ENCODE peak calls at places on chromosomes 4 and X, in four cellular contexts. One of them, this sample, is unnamed. For H3K4me1, the result is how much of the 10 kb centered on the place peaks cover.

GRCh38 chr4:174717788-174718187 is 111.3 kb downstream of the GLRA3 start:
- DNase-seq in HCT116: no peak
- DNase-seq in SJSA1: no peak
- DNase-seq in CD4-positive, CD25-positive, alpha-beta regulatory T cell: no peak
- DNase-seq in this sample: no peak

GRCh38 chr4:58247792-58248191 is 1137.6 kb upstream of the IGFBP7 start:
- DNase-seq in CD4-positive, CD25-positive, alpha-beta regulatory T cell: no peak
- DNase-seq in HCT116: no peak
- DNase-seq in SJSA1: no peak
- DNase-seq in this sample: no peak

GRCh38 chrX:154515803-154516654 is at the start of gene FAM3A:
- DNase-seq in HCT116: peak
- DNase-seq in SJSA1: peak
- DNase-seq in CD4-positive, CD25-positive, alpha-beta regulatory T cell: peak
- DNase-seq in this sample: peak

GRCh38 chr4:155665054-155665453 is 1.6 kb upstream of the GUCY1A1 start:
- DNase-seq in CD4-positive, CD25-positive, alpha-beta regulatory T cell: no peak
- DNase-seq in HCT116: no peak
- DNase-seq in SJSA1: no peak
- DNase-seq in this sample: no peak

GRCh38 chr4:61507091-61507490 is 307.0 kb downstream of the ADGRL3 start:
- DNase-seq in SJSA1: no peak
- DNase-seq in CD4-positive, CD25-positive, alpha-beta regulatory T cell: no peak
- DNase-seq in HCT116: no peak
- DNase-seq in this sample: no peak

GRCh38 chr4:25863906-25864418 is 1.2 kb upstream of the SEL1L3 start:
- DNase-seq in HCT116: no peak
- DNase-seq in CD4-positive, CD25-positive, alpha-beta regulatory T cell: no peak
- DNase-seq in SJSA1: no peak
- DNase-seq in this sample: no peak

GRCh38 chrX:19888419-19888879 is 1.0 kb upstream of the SH3KBP1 start:
- DNase-seq in CD4-positive, CD25-positive, alpha-beta regulatory T cell: peak
- DNase-seq in HCT116: peak
- DNase-seq in SJSA1: peak
- DNase-seq in this sample: no peak

GRCh38 chr4:120071192-120071795 is 4.6 kb upstream of the MAD2L1 start:
- DNase-seq in CD4-positive, CD25-positive, alpha-beta regulatory T cell: peak
- DNase-seq in SJSA1: peak
- DNase-seq in HCT116: peak
- DNase-seq in this sample: no peak

GRCh38 chr4:10457255-10457801 is at the start of gene ZNF518B:
- DNase-seq in SJSA1: peak
- DNase-seq in HCT116: peak
- DNase-seq in CD4-positive, CD25-positive, alpha-beta regulatory T cell: peak
- DNase-seq in this sample: no peak

GRCh38 chr4:119579823-119580222 is 48.8 kb downstream of the PDE5A start:
- DNase-seq in SJSA1: no peak
- DNase-seq in CD4-positive, CD25-positive, alpha-beta regulatory T cell: no peak
- DNase-seq in HCT116: no peak
- DNase-seq in this sample: no peak

GRCh38 chr4:46924789-46925188 is 15.7 kb upstream of the COX7B2 start:
- DNase-seq in CD4-positive, CD25-positive, alpha-beta regulatory T cell: no peak
- DNase-seq in SJSA1: no peak
- DNase-seq in HCT116: no peak
- DNase-seq in this sample: no peak

GRCh38 chrX:107429090-107429489 is 20.4 kb upstream of the FRMPD3 start:
- DNase-seq in HCT116: no peak
- DNase-seq in CD4-positive, CD25-positive, alpha-beta regulatory T cell: no peak
- DNase-seq in SJSA1: no peak
- DNase-seq in this sample: no peak

GRCh38 chr4:71732706-71733105 is 51.2 kb downstream of the GC start:
- DNase-seq in SJSA1: no peak
- DNase-seq in CD4-positive, CD25-positive, alpha-beta regulatory T cell: no peak
- DNase-seq in HCT116: no peak
- DNase-seq in this sample: no peak

GRCh38 chrX:43899878-43900815 is 17.9 kb upstream of the MAOB start:
- DNase-seq in CD4-positive, CD25-positive, alpha-beta regulatory T cell: no peak
- DNase-seq in SJSA1: no peak
- DNase-seq in HCT116: no peak
- DNase-seq in this sample: no peak

GRCh38 chrX:30888526-30889146 is 418 bp downstream of the TAB3 start:
- DNase-seq in CD4-positive, CD25-positive, alpha-beta regulatory T cell: no peak
- DNase-seq in SJSA1: peak
- DNase-seq in HCT116: no peak
- DNase-seq in this sample: no peak

GRCh38 chr4:48275247-48275646 is 5.6 kb upstream of the TEC start:
- DNase-seq in CD4-positive, CD25-positive, alpha-beta regulatory T cell: no peak
- DNase-seq in SJSA1: no peak
- DNase-seq in HCT116: peak
- DNase-seq in this sample: no peak

GRCh38 chrX:136711147-136711546 is 63.2 kb downstream of the CD40LG start:
- DNase-seq in CD4-positive, CD25-positive, alpha-beta regulatory T cell: no peak
- DNase-seq in SJSA1: peak
- DNase-seq in HCT116: no peak
- DNase-seq in this sample: no peak
- H3K4me1 ChIP-seq in CD4-positive, CD25-positive, alpha-beta regulatory T cell: under half
- H3K4me1 ChIP-seq in SJSA1: under half
- H3K4me1 ChIP-seq in HCT116: under half
- H3K4me1 ChIP-seq in this sample: under half

GRCh38 chrX:131271826-131272225 is 17.3 kb downstream of the IGSF1 start:
- DNase-seq in CD4-positive, CD25-positive, alpha-beta regulatory T cell: no peak
- DNase-seq in SJSA1: no peak
- DNase-seq in HCT116: no peak
- DNase-seq in this sample: no peak
- H3K4me1 ChIP-seq in CD4-positive, CD25-positive, alpha-beta regulatory T cell: under half
- H3K4me1 ChIP-seq in SJSA1: under half
- H3K4me1 ChIP-seq in HCT116: under half
- H3K4me1 ChIP-seq in this sample: under half

GRCh38 chr4:121376541-121376940 is 4.3 kb downstream of the QRFPR start:
- DNase-seq in SJSA1: no peak
- DNase-seq in HCT116: no peak
- DNase-seq in CD4-positive, CD25-positive, alpha-beta regulatory T cell: no peak
- DNase-seq in this sample: no peak
- H3K4me1 ChIP-seq in SJSA1: under half
- H3K4me1 ChIP-seq in HCT116: under half
- H3K4me1 ChIP-seq in CD4-positive, CD25-positive, alpha-beta regulatory T cell: under half
- H3K4me1 ChIP-seq in this sample: under half

GRCh38 chr4:186688150-186688943 is 35.3 kb downstream of the FAT1 start:
- DNase-seq in HCT116: no peak
- DNase-seq in CD4-positive, CD25-positive, alpha-beta regulatory T cell: no peak
- DNase-seq in SJSA1: no peak
- DNase-seq in this sample: no peak
- H3K4me1 ChIP-seq in HCT116: half or more
- H3K4me1 ChIP-seq in CD4-positive, CD25-positive, alpha-beta regulatory T cell: under half
- H3K4me1 ChIP-seq in SJSA1: half or more
- H3K4me1 ChIP-seq in this sample: half or more

GRCh38 chr4:152777488-152777887 is 2.0 kb downstream of the TIGD4 start:
- DNase-seq in HCT116: no peak
- DNase-seq in SJSA1: no peak
- DNase-seq in CD4-positive, CD25-positive, alpha-beta regulatory T cell: no peak
- DNase-seq in this sample: no peak

GRCh38 chr4:152778656-152779512 is 646 bp downstream of the TIGD4 start:
- DNase-seq in HCT116: no peak
- DNase-seq in CD4-positive, CD25-positive, alpha-beta regulatory T cell: no peak
- DNase-seq in SJSA1: no peak
- DNase-seq in this sample: no peak

GRCh38 chr4:152780267-152780811 is 585 bp downstream of the ARFIP1 start:
- DNase-seq in CD4-positive, CD25-positive, alpha-beta regulatory T cell: no peak
- DNase-seq in SJSA1: no peak
- DNase-seq in HCT116: no peak
- DNase-seq in this sample: no peak

GRCh38 chr4:152776352-152776751 is 3.2 kb downstream of the TIGD4 start:
- DNase-seq in CD4-positive, CD25-positive, alpha-beta regulatory T cell: no peak
- DNase-seq in SJSA1: no peak
- DNase-seq in HCT116: no peak
- DNase-seq in this sample: no peak

GRCh38 chr4:152779513-152780266 is at the start of the genes ARFIP1 and TIGD4:
- DNase-seq in SJSA1: peak
- DNase-seq in CD4-positive, CD25-positive, alpha-beta regulatory T cell: peak
- DNase-seq in HCT116: peak
- DNase-seq in this sample: peak
- H3K4me1 ChIP-seq in SJSA1: under half
- H3K4me1 ChIP-seq in CD4-positive, CD25-positive, alpha-beta regulatory T cell: under half
- H3K4me1 ChIP-seq in HCT116: under half
- H3K4me1 ChIP-seq in this sample: under half

GRCh38 chrX:40175416-40176255 is 77.9 kb upstream of the BCOR start:
- DNase-seq in SJSA1: peak
- DNase-seq in HCT116: no peak
- DNase-seq in CD4-positive, CD25-positive, alpha-beta regulatory T cell: peak
- DNase-seq in this sample: no peak

GRCh38 chrX:40172980-40173661 is 75.4 kb upstream of the BCOR start:
- DNase-seq in HCT116: no peak
- DNase-seq in CD4-positive, CD25-positive, alpha-beta regulatory T cell: no peak
- DNase-seq in SJSA1: no peak
- DNase-seq in this sample: no peak

GRCh38 chrX:40174594-40175415 is 77.0 kb upstream of the BCOR start:
- DNase-seq in CD4-positive, CD25-positive, alpha-beta regulatory T cell: no peak
- DNase-seq in SJSA1: peak
- DNase-seq in HCT116: no peak
- DNase-seq in this sample: no peak

GRCh38 chrX:40172169-40172979 is 74.6 kb upstream of the BCOR start:
- DNase-seq in SJSA1: peak
- DNase-seq in HCT116: no peak
- DNase-seq in CD4-positive, CD25-positive, alpha-beta regulatory T cell: no peak
- DNase-seq in this sample: no peak

DNA sequence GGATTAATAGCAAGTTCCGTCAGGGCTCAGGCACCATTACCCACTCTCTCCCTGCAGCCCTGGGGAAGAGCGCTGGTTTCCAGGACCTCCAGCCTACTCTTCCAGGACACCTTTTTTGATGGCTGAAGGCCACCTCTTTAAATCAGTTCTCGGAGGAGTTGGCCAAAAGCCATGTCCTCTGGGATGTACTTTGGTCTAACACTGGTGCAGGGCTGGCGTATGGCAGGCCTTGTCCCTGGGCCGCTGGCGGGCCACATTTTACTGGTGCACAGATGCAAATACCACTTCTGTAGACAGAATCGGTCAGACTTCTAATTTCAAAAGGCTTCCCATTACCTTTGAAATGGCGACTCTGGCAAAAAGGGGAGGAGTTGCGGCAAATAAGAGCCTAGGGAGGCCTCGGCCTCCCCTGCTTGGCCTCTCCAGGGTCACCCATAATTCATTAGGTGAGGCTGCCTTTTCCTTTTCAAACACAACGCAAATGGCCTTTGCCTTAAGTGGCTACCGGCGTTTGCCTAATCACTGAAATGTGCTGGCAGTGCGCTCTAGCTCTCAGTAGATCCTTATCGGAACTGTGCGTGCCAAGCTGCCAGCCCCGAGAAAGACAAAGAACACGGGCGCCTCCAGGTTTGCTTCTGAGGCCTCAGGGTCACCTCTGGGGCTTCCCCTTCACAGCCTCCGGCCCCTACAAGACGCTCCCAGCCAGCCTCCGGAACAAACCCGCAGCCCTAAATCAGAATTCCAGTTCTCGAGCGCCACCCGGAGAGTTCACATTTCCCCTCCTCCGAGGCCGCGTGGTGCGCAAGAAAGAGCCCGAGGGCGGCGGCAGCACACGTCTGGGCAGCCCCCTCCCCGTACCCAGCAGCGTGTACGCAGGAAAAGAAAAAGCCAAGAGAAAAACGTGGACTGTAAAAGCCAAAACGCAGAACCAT is 76.2 kb upstream of the BCOR start:
- DNase-seq in SJSA1: peak
- DNase-seq in HCT116: peak
- DNase-seq in CD4-positive, CD25-positive, alpha-beta regulatory T cell: peak
- DNase-seq in this sample: no peak
- H3K4me1 ChIP-seq in SJSA1: half or more
- H3K4me1 ChIP-seq in HCT116: under half
- H3K4me1 ChIP-seq in CD4-positive, CD25-positive, alpha-beta regulatory T cell: under half
- H3K4me1 ChIP-seq in this sample: under half

GRCh38 chr4:38004887-38005286 is 44.7 kb downstream of the PTTG2 start:
- DNase-seq in HCT116: no peak
- DNase-seq in SJSA1: no peak
- DNase-seq in CD4-positive, CD25-positive, alpha-beta regulatory T cell: no peak
- DNase-seq in this sample: no peak

GRCh38 chr4:38007645-38008044 is 47.4 kb downstream of the PTTG2 start:
- DNase-seq in SJSA1: no peak
- DNase-seq in HCT116: no peak
- DNase-seq in CD4-positive, CD25-positive, alpha-beta regulatory T cell: no peak
- DNase-seq in this sample: no peak

GRCh38 chr4:38004062-38004461 is 43.9 kb downstream of the PTTG2 start:
- DNase-seq in HCT116: no peak
- DNase-seq in CD4-positive, CD25-positive, alpha-beta regulatory T cell: no peak
- DNase-seq in SJSA1: no peak
- DNase-seq in this sample: no peak

GRCh38 chr4:38003628-38004027 is 43.4 kb downstream of the PTTG2 start:
- DNase-seq in CD4-positive, CD25-positive, alpha-beta regulatory T cell: no peak
- DNase-seq in HCT116: no peak
- DNase-seq in SJSA1: no peak
- DNase-seq in this sample: no peak

DNA sequence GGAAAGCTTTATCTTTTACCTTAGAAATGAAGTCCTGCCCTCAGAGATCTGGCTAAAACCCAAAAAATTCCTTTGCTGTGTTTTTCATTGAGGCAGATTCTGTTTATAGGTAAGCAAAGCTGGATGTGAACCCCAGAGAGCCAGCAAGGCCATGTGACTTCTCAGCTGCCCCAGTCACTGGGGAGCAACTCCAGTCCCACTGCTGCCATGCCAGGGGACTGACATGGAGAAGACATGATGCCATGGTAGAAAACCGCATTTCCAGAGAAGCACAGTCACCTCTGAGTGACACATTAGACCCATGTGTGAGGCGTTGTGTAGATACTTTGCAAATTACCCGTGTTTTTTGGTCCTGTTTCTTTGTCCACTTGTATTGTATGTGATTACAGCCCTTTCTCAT is 45.4 kb downstream of the PTTG2 start:
- DNase-seq in HCT116: no peak
- DNase-seq in CD4-positive, CD25-positive, alpha-beta regulatory T cell: no peak
- DNase-seq in SJSA1: no peak
- DNase-seq in this sample: no peak
- H3K4me1 ChIP-seq in HCT116: under half
- H3K4me1 ChIP-seq in CD4-positive, CD25-positive, alpha-beta regulatory T cell: under half
- H3K4me1 ChIP-seq in SJSA1: under half
- H3K4me1 ChIP-seq in this sample: half or more